ENCODE peak calls at places on chromosomes 3 and 15, in ten cellular contexts. T is body of pancreas; X is right cardiac atrium; W is aorta; K is AG04450; R is hepatocyte; A is K562; C is ovary; G is breast epithelium; D is CD8-positive, alpha-beta T cell. Y is an unnamed sample.

GRCh38 chr3:53902067-53902466 is 10.4 kb upstream of the SELENOK start:
- DNase-seq in X (no peak), T (no peak), G (no peak), D (no peak), R (no peak), K (no peak), C (no peak), A (no peak), W (no peak), Y (no peak)

GRCh38 chr15:92805080-92805708 is 94.9 kb upstream of the CHD2 start:
- DNase-seq in W (no peak), T (no peak), D (no peak), C (no peak), X (no peak), R (no peak), K (no peak), A (no peak), G (no peak), Y (no peak)

GRCh38 chr3:77207753-77208152 is 167.9 kb downstream of the ROBO2 start:
- DNase-seq in D (no peak), W (no peak), A (no peak), T (no peak), R (no peak), X (no peak), K (no peak), C (no peak), G (no peak), Y (no peak)

GRCh38 chr15:97815841-97816240 is 144.7 kb upstream of the ARRDC4 start:
- DNase-seq in T (no peak), W (no peak), C (no peak), K (no peak), X (no peak), A (no peak), D (no peak), G (no peak), R (no peak), Y (no peak)

GRCh38 chr3:195761503-195762248 is 40.9 kb downstream of the MUC20 start:
- DNase-seq in C (no peak), G (peak), A (no peak), R (no peak), K (no peak), W (peak), T (no peak), D (no peak), X (no peak), Y (no peak)

GRCh38 chr3:186930143-186930638 is at the start of gene ST6GAL1:
- DNase-seq in C (peak), A (peak), W (peak), X (peak), D (peak), R (peak), T (peak), G (no peak), K (no peak), Y (peak)

GRCh38 chr3:46670891-46671427 is 22.5 kb downstream of the ALS2CL start:
- DNase-seq in R (no peak), T (peak), K (no peak), X (no peak), W (no peak), G (peak), D (no peak), A (no peak), C (no peak), Y (no peak)

GRCh38 chr3:124985358-124985757 is 50.8 kb upstream of the MUC13 start:
- DNase-seq in R (peak), K (peak), W (no peak), D (no peak), X (no peak), C (no peak), T (no peak), G (no peak), A (no peak), Y (no peak)

GRCh38 chr3:156817931-156818765 is 8.0 kb upstream of the LEKR1 start:
- DNase-seq in X (no peak), R (no peak), C (no peak), D (no peak), T (no peak), G (no peak), K (no peak), A (no peak), W (no peak), Y (no peak)

GRCh38 chr3:186220365-186220764 is 111.5 kb upstream of the ETV5 start:
- DNase-seq in X (no peak), T (peak), D (no peak), C (no peak), A (no peak), K (no peak), W (no peak), G (no peak), R (no peak), Y (no peak)

GRCh38 chr3:171616798-171617197 is 156.6 kb upstream of the TNIK start:
- DNase-seq in W (no peak), R (no peak), T (no peak), D (no peak), A (no peak), C (no peak), X (no peak), G (no peak), K (no peak), Y (no peak)

GRCh38 chr15:39578851-39579486 is 1.9 kb upstream of the THBS1 start:
- DNase-seq in T (no peak), X (no peak), D (no peak), C (no peak), A (no peak), W (no peak), K (no peak), R (no peak), G (no peak), Y (no peak)

GRCh38 chr3:122626515-122627180 is 49.2 kb downstream of the PARP15 start:
- DNase-seq in W (no peak), X (no peak), C (no peak), D (no peak), R (no peak), K (no peak), G (no peak), A (no peak), T (no peak), Y (no peak)

GRCh38 chr15:67207555-67208182 is 46.8 kb downstream of the AAGAB start:
- DNase-seq in W (no peak), C (no peak), T (no peak), R (no peak), K (no peak), A (no peak), X (no peak), D (no peak), G (no peak), Y (no peak)

GRCh38 chr3:153232737-153233330 is 70.8 kb downstream of the RAP2B start:
- DNase-seq in G (no peak), X (no peak), K (peak), W (no peak), A (no peak), C (no peak), T (no peak), D (no peak), R (no peak), Y (no peak)

GRCh38 chr3:31962801-31963205 is 18.3 kb downstream of the OSBPL10 start:
- DNase-seq in R (no peak), D (no peak), W (no peak), K (no peak), C (no peak), G (no peak), T (no peak), X (no peak), A (no peak), Y (peak)

GRCh38 chr3:131081224-131081623 is 54.5 kb downstream of the NEK11 start:
- DNase-seq in A (no peak), D (no peak), X (no peak), R (no peak), G (no peak), W (no peak), K (no peak), C (no peak), T (no peak), Y (no peak)

GRCh38 chr3:100665230-100665629 is 44.1 kb upstream of the TFG start:
- DNase-seq in K (no peak), A (no peak), D (peak), G (no peak), C (no peak), W (no peak), T (no peak), R (no peak), X (no peak), Y (peak)

GRCh38 chr3:100656945-100657344 is 47.5 kb downstream of the ADGRG7 start:
- DNase-seq in C (no peak), T (no peak), D (no peak), G (no peak), W (no peak), A (no peak), X (no peak), R (no peak), K (no peak), Y (no peak)

DNA sequence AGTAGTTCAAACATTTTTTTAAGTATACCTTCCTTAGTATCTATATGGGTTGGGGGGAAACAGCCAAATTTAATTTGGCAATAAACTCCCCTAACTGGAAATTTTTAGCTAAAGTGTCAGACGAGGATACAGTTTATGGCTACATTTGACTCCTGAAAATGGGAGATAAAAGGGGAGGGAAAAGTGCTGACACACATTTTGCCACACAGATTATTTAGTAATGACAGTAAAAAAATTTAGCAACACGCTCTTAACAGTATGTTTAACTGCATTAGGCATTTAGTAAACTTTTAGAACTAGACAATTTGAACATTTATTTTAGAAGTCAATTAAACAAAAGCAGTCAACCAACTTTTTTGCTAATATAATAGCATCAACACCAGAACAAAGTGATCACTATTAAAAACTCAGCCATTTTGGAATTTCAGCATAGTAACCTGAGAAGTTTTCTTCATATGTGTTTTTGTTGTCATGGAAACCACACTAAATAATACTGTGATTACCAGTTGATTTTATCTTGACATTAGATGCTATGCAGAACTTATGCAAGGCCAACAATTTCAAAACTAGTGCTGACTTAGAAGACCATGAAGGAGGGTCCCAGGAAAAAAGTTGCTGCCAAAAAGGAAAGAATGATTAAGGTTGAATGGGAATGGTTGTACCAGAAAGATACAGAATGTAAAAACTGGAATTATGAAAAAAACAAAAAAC is 47.0 kb upstream of the TFG start:
- DNase-seq in G (no peak), K (no peak), T (no peak), C (no peak), D (no peak), X (no peak), W (no peak), R (peak), A (no peak), Y (no peak)
- H3K27ac ChIP-seq in G (no peak), K (no peak), T (no peak), C (no peak), D (no peak), X (no peak), W (no peak), R (no peak), A (no peak), Y (no peak)

DNA sequence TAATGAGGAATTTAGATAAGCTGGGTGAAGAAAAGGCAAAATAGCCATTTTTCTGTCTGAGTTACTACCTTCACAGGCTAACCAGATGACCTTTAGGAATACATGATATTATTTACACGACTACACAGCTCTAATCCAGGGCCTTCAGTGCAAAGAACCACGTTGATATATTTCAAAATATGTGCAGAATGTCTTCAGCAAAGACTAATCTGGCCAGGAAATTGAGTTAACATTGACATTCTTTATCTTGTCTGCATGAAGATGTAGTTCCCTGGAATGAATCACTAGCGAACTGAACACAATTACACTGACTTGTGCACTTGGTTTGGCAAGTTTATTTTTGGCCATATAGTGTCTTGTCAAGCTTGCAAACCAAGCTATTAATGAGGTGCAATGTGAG is 41.4 kb downstream of the PDHB start:
- DNase-seq in A (no peak), R (no peak), X (no peak), T (no peak), D (no peak), G (no peak), K (no peak), C (no peak), W (no peak), Y (no peak)
- H3K27ac ChIP-seq in A (no peak), R (peak), X (no peak), T (no peak), D (no peak), G (no peak), K (no peak), C (peak), W (no peak), Y (no peak)

DNA sequence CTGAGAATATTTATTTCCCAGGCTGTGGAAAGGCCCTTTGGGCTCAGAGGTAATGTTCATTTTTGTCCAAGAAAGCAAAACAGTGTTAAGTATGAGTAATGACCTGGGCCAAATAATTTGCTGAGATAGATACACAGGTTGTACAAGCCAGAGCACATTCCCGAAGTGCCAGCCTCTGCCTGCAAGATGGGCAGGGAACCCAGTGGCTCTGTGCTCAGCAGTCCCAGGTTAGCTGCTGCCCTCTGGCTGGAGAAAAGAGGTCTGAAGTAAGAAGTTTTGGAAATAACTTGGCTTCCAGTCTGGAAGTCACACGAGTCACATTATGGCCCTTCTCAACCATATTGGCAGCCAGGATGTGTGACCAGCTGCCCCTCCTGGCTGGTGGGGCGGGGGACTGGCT is 20.2 kb downstream of the MYZAP start:
- DNase-seq in X (no peak), A (no peak), G (no peak), W (no peak), D (no peak), K (no peak), T (peak), R (peak), C (peak), Y (no peak)
- H3K27ac ChIP-seq in X (peak), A (no peak), G (peak), W (peak), D (no peak), K (no peak), T (peak), R (peak), C (no peak), Y (no peak)

DNA sequence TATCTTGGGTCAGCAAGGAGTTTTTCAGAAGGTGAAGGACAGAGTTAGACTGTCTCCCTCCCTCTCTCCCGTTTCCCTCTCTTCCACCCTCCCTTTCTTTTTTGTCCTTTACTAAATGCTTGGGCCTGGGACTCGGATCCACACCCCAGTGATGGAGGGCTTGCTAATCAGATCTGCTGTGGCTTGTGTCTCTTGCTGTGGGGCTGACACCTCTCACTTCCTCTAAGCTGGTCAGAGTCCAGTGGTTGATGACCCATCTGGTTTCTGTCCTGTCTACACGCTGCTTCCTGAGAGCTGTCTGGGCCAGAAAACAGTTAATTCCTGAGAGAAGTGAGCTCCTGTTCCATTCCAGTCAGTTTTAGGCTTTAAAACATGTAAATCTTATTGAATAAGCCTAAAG is 849 bp downstream of the TRAK1 start:
- DNase-seq in C (no peak), D (no peak), W (no peak), A (no peak), K (no peak), T (no peak), G (no peak), X (no peak), R (no peak), Y (no peak)
- H3K27ac ChIP-seq in C (no peak), D (no peak), W (no peak), A (no peak), K (no peak), T (no peak), G (peak), X (peak), R (peak), Y (no peak)

GRCh38 chr3:128991355-128991895 is 2.5 kb downstream of the CFAP92 start:
- DNase-seq in C (no peak), W (no peak), A (no peak), G (no peak), K (no peak), X (no peak), R (no peak), D (no peak), T (no peak), Y (no peak)
- H3K27ac ChIP-seq in C (no peak), W (no peak), A (no peak), G (no peak), K (no peak), X (no peak), R (no peak), D (no peak), T (no peak), Y (no peak)

GRCh38 chr3:188860147-188860546 is 311.6 kb upstream of the TPRG1 start:
- DNase-seq in C (no peak), R (no peak), W (no peak), A (no peak), D (no peak), G (no peak), K (no peak), T (no peak), X (no peak), Y (no peak)

GRCh38 chr3:188863999-188864406 is 307.8 kb upstream of the TPRG1 start:
- DNase-seq in A (no peak), D (no peak), C (no peak), X (no peak), T (no peak), G (no peak), R (no peak), W (no peak), K (peak), Y (no peak)

GRCh38 chr3:188867691-188868090 is 304.1 kb upstream of the TPRG1 start:
- DNase-seq in T (no peak), C (no peak), D (no peak), R (no peak), A (no peak), X (no peak), W (no peak), K (no peak), G (no peak), Y (no peak)

GRCh38 chr3:188861847-188862740 is 309.7 kb upstream of the TPRG1 start:
- DNase-seq in K (no peak), C (no peak), X (no peak), W (no peak), A (no peak), D (no peak), T (no peak), G (no peak), R (no peak), Y (no peak)
- H3K27ac ChIP-seq in K (no peak), C (no peak), X (no peak), W (no peak), A (no peak), D (no peak), T (no peak), G (no peak), R (no peak), Y (no peak)

GRCh38 chr3:108472011-108472591 is 38.3 kb downstream of the MYH15 start:
- DNase-seq in G (no peak), A (no peak), C (no peak), X (no peak), T (no peak), R (peak), W (no peak), K (peak), D (no peak), Y (no peak)
- H3K27ac ChIP-seq in G (no peak), A (no peak), C (no peak), X (no peak), T (no peak), R (no peak), W (no peak), K (peak), D (no peak), Y (no peak)

GRCh38 chr3:172617976-172618375 is 92.9 kb downstream of the NCEH1 start:
- DNase-seq in D (no peak), C (no peak), W (no peak), R (no peak), G (no peak), K (no peak), X (no peak), A (no peak), T (no peak), Y (no peak)
- H3K27ac ChIP-seq in D (no peak), C (no peak), W (no peak), R (no peak), G (no peak), K (no peak), X (no peak), A (no peak), T (no peak), Y (no peak)

Y was measured in naive thymus-derived CD4-positive, alpha-beta T cell.